ENCODE peak calls at places on chromosomes 1 and 21, in eight cellular contexts. J is GM20000, E is AG09309, Q is tibial nerve, F is PC-3, B is transverse colon, L is HFFc6, C is MCF 10A. K is an unnamed sample.

GRCh38 chr1:96236156-96236739 is 485.3 kb upstream of the PTBP2 start:
- DNase-seq in C (peak; percentile 70), B (peak; percentile 8), F (peak; percentile 73), Q (peak; percentile 76), J (peak; percentile 17), L (peak; percentile 55), E (no peak), K (peak; percentile 54)

GRCh38 chr1:234863596-234863995 is 253.6 kb upstream of the IRF2BP2 start:
- DNase-seq in F (peak; percentile 36), J (no peak), C (peak; percentile 77), E (no peak), B (no peak), Q (peak; percentile 46), L (peak; percentile 69), K (no peak)

GRCh38 chr1:36835017-36835695 is 199.2 kb downstream of the GRIK3 start:
- DNase-seq in L (no peak), C (peak; percentile 22), Q (no peak), E (no peak), J (no peak), F (no peak), B (no peak), K (no peak)

GRCh38 chr1:184595609-184596008 is 159.0 kb downstream of the EDEM3 start:
- DNase-seq in Q (no peak), C (peak; percentile 85), J (no peak), L (peak; percentile 59), E (peak; percentile 35), B (no peak), F (peak; percentile 70), K (no peak)

GRCh38 chr21:41195311-41195710 is 27.4 kb downstream of the BACE2 start:
- DNase-seq in F (no peak), L (no peak), J (no peak), C (peak; percentile 8), E (no peak), Q (no peak), B (no peak), K (no peak)

GRCh38 chr1:208256556-208256955 is 12.4 kb upstream of the PLXNA2 start:
- DNase-seq in E (no peak), C (no peak), Q (no peak), B (no peak), F (no peak), L (no peak), J (no peak), K (no peak)

GRCh38 chr21:14878971-14879370 is 185.8 kb downstream of the NRIP1 start:
- DNase-seq in E (no peak), B (no peak), F (peak; percentile 90), L (no peak), C (no peak), J (no peak), Q (no peak), K (no peak)

GRCh38 chr1:9115656-9116205 is 13.2 kb downstream of the GPR157 start:
- DNase-seq in L (peak; percentile 46), E (no peak), Q (no peak), F (no peak), C (peak; percentile 34), J (no peak), B (no peak), K (no peak)

GRCh38 chr1:86201321-86201720 is 44.7 kb upstream of the COL24A1 start:
- DNase-seq in B (no peak), F (no peak), L (no peak), Q (no peak), J (no peak), C (no peak), E (no peak), K (no peak)

GRCh38 chr1:211210052-211210451 is 49.1 kb upstream of the RCOR3 start:
- DNase-seq in C (no peak), F (no peak), J (no peak), E (no peak), Q (no peak), L (no peak), B (no peak), K (no peak)

GRCh38 chr1:39196244-39197215 is 8.0 kb upstream of the MACF1 start:
- DNase-seq in E (no peak), J (peak; percentile 53), C (no peak), F (peak; percentile 72), L (peak; percentile 53), B (peak; percentile 26), Q (no peak), K (no peak)

GRCh38 chr1:204652556-204652955 is 33.0 kb downstream of the LRRN2 start:
- DNase-seq in J (no peak), L (no peak), C (no peak), Q (no peak), E (no peak), B (no peak), F (no peak), K (no peak)

GRCh38 chr1:212976586-212976985 is 26.2 kb downstream of the VASH2 start:
- DNase-seq in Q (no peak), L (no peak), F (no peak), C (no peak), E (no peak), B (no peak), J (no peak), K (no peak)

GRCh38 chr1:17991996-17992395 is 115.6 kb upstream of the IGSF21 start:
- DNase-seq in L (no peak), E (no peak), J (no peak), Q (no peak), B (no peak), C (no peak), F (no peak), K (no peak)

GRCh38 chr1:158249646-158250045 is 4.6 kb upstream of the CD1A start:
- DNase-seq in L (no peak), J (no peak), E (no peak), F (no peak), C (no peak), Q (no peak), B (no peak), K (no peak)

GRCh38 chr1:153260473-153260979 is 1.0 kb downstream of the LORICRIN start:
- DNase-seq in F (no peak), E (no peak), B (no peak), L (no peak), C (no peak), Q (no peak), J (peak; percentile 49), K (no peak)

DNA sequence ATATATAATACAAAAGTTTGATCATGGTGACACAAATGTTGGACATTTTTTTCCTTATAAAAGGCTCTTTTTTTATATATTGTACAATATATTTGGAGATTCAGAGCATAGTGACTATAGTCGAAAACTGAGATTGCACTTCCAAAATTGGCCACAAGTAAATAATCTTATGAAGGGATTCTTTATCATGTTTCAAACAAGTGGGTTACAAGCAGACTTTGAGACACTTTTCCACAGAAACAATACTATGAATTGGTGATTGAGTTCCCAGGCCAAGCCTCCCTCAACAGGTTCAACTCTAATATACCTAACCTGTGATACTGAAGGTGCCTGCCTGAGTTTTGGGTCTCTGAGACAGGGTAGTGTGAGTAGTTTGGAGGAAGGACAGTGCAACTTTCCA is 13.8 kb downstream of the LEPR start:
- DNase-seq in L (no peak), B (no peak), Q (no peak), E (no peak), J (no peak), F (no peak), C (no peak), K (no peak)
- TF ChIP-seq CTCF in L (peak; percentile 67), B (peak; percentile 22), Q (no peak), E (no peak), J (no peak), F (peak; percentile 39), C (no peak), K (no peak)

GRCh38 chr1:42035205-42035829 is 116.6 kb upstream of the HIVEP3 start:
- DNase-seq in F (peak; percentile 65), J (peak; percentile 93), L (peak; percentile 41), E (no peak), C (peak; percentile 13), B (no peak), Q (peak; percentile 29), K (peak; percentile 8)
- TF ChIP-seq CTCF in F (peak; percentile 43), J (peak; percentile 60), L (peak; percentile 64), E (peak; percentile 29), C (peak; percentile 33), B (peak; percentile 19), Q (peak; percentile 37), K (peak; percentile 22)

DNA sequence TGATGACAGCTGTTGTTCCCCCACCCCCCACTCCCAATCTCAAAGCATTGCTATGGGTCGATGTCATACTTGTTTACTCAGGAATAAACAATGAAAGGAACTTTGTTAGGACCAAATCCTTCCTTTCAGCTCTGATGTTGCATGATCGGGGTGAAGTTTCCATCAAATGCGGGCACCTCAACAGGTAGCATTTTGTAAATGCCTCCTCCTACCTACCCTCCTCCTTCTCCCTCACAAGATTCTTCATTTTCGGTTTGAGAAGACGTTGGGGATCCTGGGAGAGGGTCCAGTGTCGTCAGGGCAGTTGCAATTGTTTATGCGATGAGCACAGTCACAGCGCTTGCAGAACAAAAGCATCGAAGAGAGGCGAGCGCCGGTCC is 758 bp upstream of the HUNK start:
- DNase-seq in B (no peak), J (no peak), Q (no peak), F (no peak), L (no peak), E (no peak), C (no peak), K (no peak)
- TF ChIP-seq CTCF in B (no peak), J (no peak), Q (no peak), F (no peak), L (no peak), E (no peak), C (no peak), K (no peak)

GRCh38 chr1:54221867-54222484 is 22.0 kb downstream of the MRPL37 start:
- DNase-seq in J (no peak), L (no peak), Q (no peak), F (no peak), B (no peak), C (no peak), E (no peak), K (no peak)

GRCh38 chr1:54219688-54220003 is 19.7 kb downstream of the MRPL37 start:
- DNase-seq in F (no peak), J (no peak), E (no peak), L (peak; percentile 43), Q (no peak), C (no peak), B (no peak), K (no peak)

GRCh38 chr1:54221113-54221834 is 21.3 kb downstream of the MRPL37 start:
- DNase-seq in L (no peak), C (no peak), E (no peak), F (no peak), Q (no peak), B (no peak), J (no peak), K (no peak)

GRCh38 chr1:54220004-54220811 is 20.2 kb downstream of the MRPL37 start:
- DNase-seq in L (peak; percentile 49), B (no peak), E (no peak), Q (peak; percentile 37), C (no peak), F (no peak), J (no peak), K (peak; percentile 62)

DNA sequence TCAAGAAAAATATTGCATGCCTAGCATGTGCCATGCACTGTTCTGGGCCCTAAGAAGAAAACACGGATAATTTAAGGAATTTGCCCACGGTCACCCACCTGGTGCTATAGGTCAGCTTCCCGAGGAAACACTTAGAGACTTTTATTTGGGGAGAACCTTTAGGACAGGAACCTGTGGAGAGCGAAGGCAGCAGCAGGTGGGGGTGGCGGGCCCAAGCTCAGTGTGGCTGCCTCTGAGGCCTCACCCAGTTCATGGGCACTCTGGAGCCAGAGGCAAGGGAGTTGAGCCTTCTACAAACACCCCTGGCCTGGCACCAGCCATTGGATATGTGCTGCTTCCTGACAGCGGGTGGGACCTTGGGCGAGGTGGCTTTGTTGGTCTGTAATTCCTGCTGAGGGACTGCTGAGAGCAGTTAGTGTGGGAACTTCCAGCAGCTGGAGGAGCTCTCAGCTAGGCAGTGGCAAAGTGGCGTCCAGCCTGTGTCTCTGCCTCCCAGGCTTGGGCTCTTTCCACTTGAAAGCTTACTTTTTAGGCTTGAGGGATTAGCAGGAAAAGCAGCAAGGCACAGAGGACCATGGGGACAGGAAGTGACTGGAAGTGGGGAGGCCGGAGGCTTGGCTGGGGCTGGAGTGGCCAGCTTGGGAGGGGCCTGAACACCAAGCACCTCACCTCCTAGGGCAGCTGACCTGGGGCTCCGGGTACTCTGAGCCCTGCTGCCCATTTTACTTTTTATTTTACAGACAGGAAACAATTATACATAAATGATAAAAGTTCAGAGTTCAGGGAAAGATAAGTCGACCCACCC is 19.1 kb downstream of the MRPL37 start:
- DNase-seq in Q (no peak), B (peak; percentile 42), F (no peak), C (no peak), J (no peak), L (no peak), E (no peak), K (no peak)
- TF ChIP-seq CTCF in Q (no peak), B (no peak), F (no peak), C (no peak), J (no peak), L (no peak), E (peak; percentile 5), K (peak; percentile 4)